ENCODE peak calls at places on chromosomes 13 and 19, in seven cellular contexts. E is stimulated activated CD4-positive, alpha-beta T cell treated with anti-CD3 and anti-CD28 coated beads, Interleukin-4, amount 100 ng/mL, for 24 hours; A is mesothelial cell of epicardium; C is smooth muscle cell of the brain vasculature; N is activated gamma-delta T cell; M is KBM-7; G is germinal center. J is an unnamed sample.

GRCh38 chr13:93268327-93269028 is 41.9 kb downstream of the GPC6 start:
- DNase-seq in M (peak), N (no peak), C (no peak), G (no peak), A (no peak), E (no peak), J (no peak)

GRCh38 chr13:51222510-51223283 is 499 bp downstream of the FAM124A start:
- DNase-seq in A (peak), C (no peak), M (peak), G (peak), N (peak), E (no peak), J (peak)

GRCh38 chr19:55046975-55047622 is 9.0 kb upstream of the GP6 start:
- DNase-seq in N (no peak), C (no peak), E (no peak), A (no peak), M (no peak), G (no peak), J (no peak)

GRCh38 chr19:52679598-52679997 is 41.4 kb upstream of the ZNF83 start:
- DNase-seq in C (no peak), E (no peak), A (no peak), M (no peak), G (no peak), N (no peak), J (no peak)

GRCh38 chr19:34960103-34960805 is 3.8 kb downstream of the ZNF792 start:
- DNase-seq in A (no peak), N (no peak), C (no peak), M (no peak), G (no peak), E (no peak), J (no peak)

GRCh38 chr13:48508001-48508400 is 24.9 kb downstream of the RCBTB2 start:
- DNase-seq in G (no peak), E (no peak), A (no peak), C (no peak), M (no peak), N (no peak), J (no peak)

GRCh38 chr19:38920529-38921419 is 8.8 kb upstream of the CCER2 start:
- DNase-seq in C (no peak), M (no peak), G (no peak), E (no peak), N (no peak), A (no peak), J (no peak)

GRCh38 chr13:20815469-20815868 is 41.7 kb upstream of the EEF1AKMT1 start:
- DNase-seq in N (no peak), G (no peak), C (no peak), E (no peak), M (no peak), A (no peak), J (no peak)

GRCh38 chr19:35549174-35549788 is 3.9 kb downstream of the TMEM147 start:
- DNase-seq in E (peak), A (peak), C (no peak), N (no peak), G (peak), M (peak), J (peak)

GRCh38 chr13:75220238-75220542 is 261.8 kb downstream of the TBC1D4 start:
- DNase-seq in C (no peak), G (no peak), N (peak), M (no peak), E (no peak), A (no peak), J (no peak)

GRCh38 chr19:16541526-16542044 is 652 bp downstream of the CHERP start:
- DNase-seq in M (no peak), E (peak), C (no peak), N (no peak), G (no peak), A (peak), J (no peak)

GRCh38 chr13:51906581-51906980 is 44.8 kb downstream of the CCDC70 start:
- DNase-seq in N (no peak), A (no peak), M (no peak), E (no peak), C (peak), G (no peak), J (no peak)

GRCh38 chr19:38321646-38322323 is 2.1 kb downstream of the KCNK6 start:
- DNase-seq in E (no peak), M (no peak), A (no peak), N (no peak), G (no peak), C (no peak), J (no peak)

GRCh38 chr13:42567772-42568428 is 6.1 kb upstream of the TNFSF11 start:
- DNase-seq in A (no peak), N (no peak), C (no peak), E (no peak), M (no peak), G (no peak), J (no peak)

GRCh38 chr13:111114362-111115050 is 604 bp upstream of the ARHGEF7 start:
- DNase-seq in A (peak), G (peak), M (no peak), C (no peak), N (no peak), E (no peak), J (no peak)

J was measured in NB4.